ENCODE peak calls at places on chromosomes 2 and 18, in six cellular contexts. C is spleen; X is GM23248; N is fibroblast of lung; V is naive thymus-derived CD4-positive, alpha-beta T cell; R is NT2/D1. B is an unnamed sample. For H3K4me1, the result is how much of the 10 kb centered on the place peaks cover.

GRCh38 chr2:38610851-38611801 is 8.4 kb upstream of the HNRNPLL start:
- DNase-seq in V (no peak), R (no peak), X (peak), C (no peak), N (peak), B (no peak)

GRCh38 chr2:69965756-69966447 is 4.5 kb upstream of the ASPRV1 start:
- DNase-seq in R (no peak), X (no peak), V (no peak), N (no peak), C (no peak), B (no peak)

GRCh38 chr2:112031916-112032582 is 23.0 kb upstream of the TMEM87B start:
- DNase-seq in V (no peak), N (no peak), C (no peak), R (no peak), X (peak), B (no peak)

GRCh38 chr2:232444409-232445148 is 11.4 kb upstream of the ALPI start:
- DNase-seq in V (peak), C (no peak), R (no peak), N (peak), X (peak), B (no peak)

GRCh38 chr2:43024515-43024962 is 201.9 kb downstream of the ZFP36L2 start:
- DNase-seq in C (peak), N (peak), V (peak), R (peak), X (peak), B (peak)

GRCh38 chr18:79575891-79576685 is 103.5 kb upstream of the CTDP1 start:
- DNase-seq in C (peak), N (peak), V (no peak), X (peak), R (no peak), B (no peak)

GRCh38 chr18:25109484-25109883 is 242.5 kb downstream of the ZNF521 start:
- DNase-seq in X (no peak), V (no peak), R (no peak), N (peak), C (no peak), B (no peak)

GRCh38 chr2:118062048-118062447 is 26.2 kb upstream of the INSIG2 start:
- DNase-seq in R (no peak), N (no peak), X (peak), C (no peak), V (no peak), B (no peak)

GRCh38 chr2:137675584-137676327 is 288.5 kb upstream of the HNMT start:
- DNase-seq in C (no peak), R (no peak), X (no peak), V (no peak), N (no peak), B (no peak)

GRCh38 chr2:138942466-138942865 is 162.3 kb upstream of the NXPH2 start:
- DNase-seq in X (no peak), N (no peak), V (no peak), R (peak), C (no peak), B (no peak)

GRCh38 chr2:230069418-230069817 is 694 bp upstream of the SLC16A14 start:
- DNase-seq in N (no peak), V (no peak), X (no peak), R (no peak), C (no peak), B (no peak)

GRCh38 chr18:22032392-22032961 is 136.9 kb upstream of the GATA6 start:
- DNase-seq in V (no peak), X (peak), N (peak), C (no peak), R (no peak), B (no peak)

GRCh38 chr18:9613550-9614400 is 584 bp downstream of the PPP4R1 start:
- DNase-seq in R (no peak), X (peak), N (peak), V (peak), C (peak), B (no peak)

GRCh38 chr2:218290316-218291261 is 1.7 kb downstream of the TMBIM1 start:
- DNase-seq in X (peak), R (no peak), N (no peak), V (peak), C (peak), B (no peak)

GRCh38 chr2:69659349-69659748 is 15.8 kb upstream of the AAK1 start:
- DNase-seq in V (no peak), X (no peak), C (no peak), R (no peak), N (no peak), B (no peak)

GRCh38 chr2:226673314-226673723 is 126.3 kb downstream of the IRS1 start:
- DNase-seq in X (peak), V (no peak), R (no peak), N (peak), C (no peak), B (no peak)

GRCh38 chr2:138948070-138948539 is 167.9 kb upstream of the NXPH2 start:
- DNase-seq in C (no peak), N (peak), V (no peak), X (peak), R (no peak), B (no peak)

GRCh38 chr2:20184067-20184938 is 40.6 kb downstream of the SDC1 start:
- DNase-seq in X (peak), C (peak), N (peak), R (no peak), V (no peak), B (no peak)

GRCh38 chr2:30268296-30268871 is 37.0 kb downstream of the LBH start:
- DNase-seq in N (no peak), V (no peak), R (no peak), X (no peak), C (no peak), B (no peak)

GRCh38 chr2:30266705-30267104 is 35.4 kb downstream of the LBH start:
- DNase-seq in N (no peak), V (no peak), X (no peak), R (no peak), C (peak), B (no peak)

GRCh38 chr2:30266051-30266621 is 34.8 kb downstream of the LBH start:
- DNase-seq in R (no peak), N (peak), C (peak), X (peak), V (peak), B (no peak)

GRCh38 chr2:30267576-30267975 is 36.2 kb downstream of the LBH start:
- DNase-seq in N (no peak), X (no peak), C (no peak), R (no peak), V (no peak), B (no peak)

DNA sequence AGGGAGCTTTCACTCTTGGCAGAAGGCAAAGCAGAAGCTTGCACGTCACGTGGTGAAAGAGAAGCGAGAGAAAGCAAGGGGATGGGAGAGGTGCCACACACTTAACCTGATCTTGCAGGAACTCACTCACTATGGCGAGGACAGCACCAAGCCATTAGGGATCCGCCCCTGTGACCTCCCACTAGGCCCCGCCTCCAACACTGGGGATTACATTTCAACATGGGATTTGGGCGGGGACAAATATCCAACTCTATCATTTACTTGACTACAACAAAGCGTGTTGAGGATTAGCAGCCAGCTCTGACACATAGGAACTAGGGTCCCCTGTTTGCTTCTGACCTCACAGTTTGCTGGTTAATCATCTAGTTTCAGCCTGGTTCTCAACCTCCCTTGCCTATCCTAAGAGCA is 35.8 kb downstream of the LBH start:
- DNase-seq in N (no peak), X (no peak), C (peak), R (no peak), V (no peak), B (no peak)
- H3K4me1 ChIP-seq in N (under half), X (under half), C (half or more), R (under half), V (half or more), B (under half)

DNA sequence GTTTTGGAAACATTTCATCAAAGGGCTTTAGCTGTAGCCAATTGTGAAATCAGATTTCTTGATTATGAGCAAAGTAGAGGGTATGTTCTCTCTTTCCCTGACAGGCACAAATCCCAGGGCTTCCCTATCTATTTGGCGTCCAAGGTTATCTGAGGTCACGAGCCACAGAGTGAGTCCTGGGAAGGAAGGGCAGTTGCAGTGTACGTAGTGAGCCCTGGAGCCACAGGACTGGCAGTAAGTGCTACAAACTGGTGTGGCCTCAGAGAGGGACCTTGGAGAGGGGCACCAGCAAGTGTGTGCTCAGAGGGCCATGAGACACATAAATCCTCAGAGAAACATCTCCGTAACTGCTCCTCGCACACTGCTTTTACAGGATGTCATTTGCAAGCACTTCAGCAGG is 115.6 kb upstream of the SH3BP4 start:
- DNase-seq in V (no peak), R (no peak), C (no peak), N (no peak), X (no peak), B (no peak)
- H3K4me1 ChIP-seq in V (under half), R (under half), C (under half), N (under half), X (under half), B (under half)

GRCh38 chr18:35220424-35220823 is 20.4 kb upstream of the ZNF397 start:
- DNase-seq in R (no peak), X (no peak), N (no peak), C (no peak), V (no peak), B (no peak)
- H3K4me1 ChIP-seq in R (under half), X (under half), N (under half), C (under half), V (under half), B (under half)

GRCh38 chr2:96856776-96857673 is 791 bp downstream of the ANKRD39 start:
- DNase-seq in R (no peak), X (peak), N (no peak), C (no peak), V (peak), B (no peak)

GRCh38 chr2:96860065-96861029 is 2.5 kb upstream of the ANKRD39 start:
- DNase-seq in X (no peak), R (no peak), V (peak), N (no peak), C (peak), B (no peak)

GRCh38 chr2:96859681-96860064 is 1.9 kb upstream of the ANKRD39 start:
- DNase-seq in V (no peak), N (no peak), X (no peak), C (no peak), R (no peak), B (no peak)

GRCh38 chr2:96861074-96861473 is 3.3 kb upstream of the ANKRD39 start:
- DNase-seq in V (no peak), X (no peak), C (peak), N (no peak), R (no peak), B (no peak)

DNA sequence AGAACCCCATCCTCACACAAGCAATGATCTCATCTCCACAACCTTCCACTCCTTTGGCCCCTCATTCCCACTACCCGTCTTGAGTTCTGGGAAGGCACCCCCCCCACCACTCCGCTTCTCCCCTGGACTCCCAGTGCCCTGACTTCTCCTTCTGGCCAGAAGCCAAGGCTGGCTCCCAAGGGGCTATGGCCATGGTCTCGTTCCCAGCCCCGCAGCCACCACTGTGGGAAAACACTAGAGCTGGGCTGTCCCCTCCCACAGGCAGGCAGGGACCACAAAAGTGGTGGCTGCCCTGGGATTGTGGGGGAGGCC is 1.5 kb upstream of the ANKRD39 start:
- DNase-seq in V (no peak), X (no peak), N (no peak), R (no peak), C (peak), B (no peak)
- H3K4me1 ChIP-seq in V (under half), X (under half), N (under half), R (under half), C (half or more), B (under half)

DNA sequence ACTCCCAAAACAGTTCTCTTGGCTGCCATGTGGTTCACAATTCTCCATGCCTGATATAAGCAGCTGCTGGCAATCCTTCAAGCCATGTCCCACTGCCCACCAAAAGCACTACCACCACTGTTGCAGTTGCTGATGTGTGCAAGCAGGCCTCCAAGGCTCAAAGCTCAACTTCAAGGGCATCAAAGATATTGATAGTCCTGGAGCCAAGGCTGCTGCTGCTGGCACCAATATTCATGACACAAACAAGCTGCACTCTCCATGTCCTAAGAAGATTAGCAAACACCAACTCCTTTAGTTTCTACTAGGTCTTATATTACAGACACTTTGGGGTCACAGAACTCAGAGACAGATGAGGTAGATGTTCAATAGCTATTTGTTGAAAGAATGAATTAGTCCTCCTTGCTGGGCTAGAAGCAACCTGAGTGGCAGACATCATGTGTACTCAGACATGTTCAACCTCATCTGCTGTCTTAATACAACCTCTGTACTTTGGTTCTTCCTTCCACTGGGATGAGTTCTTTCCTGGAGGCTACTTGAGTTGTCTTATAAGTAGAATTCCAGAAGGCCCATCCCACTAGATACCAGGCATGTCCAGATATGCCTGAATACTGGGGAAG is 104.5 kb upstream of the UGP2 start:
- DNase-seq in V (no peak), C (no peak), R (no peak), X (peak), N (no peak), B (no peak)
- H3K4me1 ChIP-seq in V (under half), C (under half), R (under half), X (half or more), N (under half), B (under half)

GRCh38 chr18:70294471-70295191 is 5.8 kb downstream of the SOCS6 start:
- DNase-seq in R (no peak), C (no peak), N (no peak), X (no peak), V (no peak), B (no peak)

GRCh38 chr18:70291295-70291574 is 2.4 kb downstream of the SOCS6 start:
- DNase-seq in V (no peak), C (no peak), N (no peak), X (no peak), R (no peak), B (no peak)

GRCh38 chr18:70292628-70293027 is 3.8 kb downstream of the SOCS6 start:
- DNase-seq in C (no peak), V (no peak), X (no peak), R (no peak), N (no peak), B (no peak)

GRCh38 chr18:70295192-70295522 is 6.3 kb downstream of the SOCS6 start:
- DNase-seq in X (no peak), R (no peak), N (no peak), V (no peak), C (no peak), B (no peak)

DNA sequence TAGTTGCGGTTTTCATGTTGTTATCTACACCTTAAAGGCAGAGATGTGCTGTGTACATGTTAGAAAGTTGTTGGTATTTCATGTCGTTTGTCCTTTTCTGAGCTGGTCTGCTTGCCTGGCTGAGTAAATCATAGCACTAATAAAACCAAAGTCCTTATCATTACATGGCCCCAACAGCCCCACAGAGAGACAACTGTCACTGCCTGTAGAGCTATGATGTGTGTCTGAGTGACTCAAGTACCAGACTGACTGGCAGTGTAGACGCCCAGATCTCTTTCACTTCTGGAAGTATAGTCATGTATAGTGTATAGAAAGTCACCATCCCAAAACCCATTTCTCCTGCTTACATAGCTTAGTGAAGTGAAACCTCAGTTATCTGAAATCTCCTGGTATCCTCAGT is 4.3 kb downstream of the SOCS6 start:
- DNase-seq in R (no peak), X (no peak), C (no peak), N (no peak), V (no peak), B (no peak)
- H3K4me1 ChIP-seq in R (under half), X (half or more), C (under half), N (under half), V (under half), B (half or more)

DNA sequence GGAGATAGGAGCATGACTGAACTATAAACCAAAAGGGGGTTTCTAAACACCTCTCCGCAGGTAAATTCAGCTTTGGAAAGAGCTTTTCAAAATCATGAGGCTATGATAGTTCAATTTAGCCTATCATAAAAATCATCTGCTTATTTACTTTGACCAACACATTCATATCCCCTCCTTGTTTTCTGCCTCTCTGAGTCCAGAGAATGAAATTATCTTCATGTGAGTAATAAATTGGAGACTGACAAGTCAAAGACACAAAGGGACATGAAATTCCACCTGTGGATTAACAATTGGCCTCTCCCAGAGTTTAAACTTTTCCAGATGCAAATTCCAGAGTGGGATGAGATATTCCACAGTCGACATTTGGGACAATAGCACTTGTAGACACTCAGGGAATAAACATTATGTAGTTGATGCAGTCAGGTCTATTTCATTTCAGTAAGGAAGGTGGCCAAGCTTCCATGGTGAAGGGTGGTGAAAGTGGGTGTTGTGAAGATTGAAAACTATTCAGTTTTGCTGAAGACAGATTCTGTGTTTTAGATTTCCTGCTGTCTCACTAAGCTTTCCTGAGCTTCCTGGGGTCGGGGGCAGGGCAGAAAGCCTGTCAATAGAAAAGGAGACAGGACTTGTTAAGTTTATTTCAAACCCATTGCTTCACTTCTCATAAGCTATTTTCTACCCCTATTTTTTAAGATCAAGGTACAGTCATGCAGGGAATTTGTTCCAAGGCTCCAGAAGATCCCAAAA is 84.6 kb downstream of the CDC42EP3 start:
- DNase-seq in N (no peak), R (no peak), X (peak), C (no peak), V (no peak), B (no peak)
- H3K4me1 ChIP-seq in N (under half), R (under half), X (half or more), C (half or more), V (under half), B (half or more)

DNA sequence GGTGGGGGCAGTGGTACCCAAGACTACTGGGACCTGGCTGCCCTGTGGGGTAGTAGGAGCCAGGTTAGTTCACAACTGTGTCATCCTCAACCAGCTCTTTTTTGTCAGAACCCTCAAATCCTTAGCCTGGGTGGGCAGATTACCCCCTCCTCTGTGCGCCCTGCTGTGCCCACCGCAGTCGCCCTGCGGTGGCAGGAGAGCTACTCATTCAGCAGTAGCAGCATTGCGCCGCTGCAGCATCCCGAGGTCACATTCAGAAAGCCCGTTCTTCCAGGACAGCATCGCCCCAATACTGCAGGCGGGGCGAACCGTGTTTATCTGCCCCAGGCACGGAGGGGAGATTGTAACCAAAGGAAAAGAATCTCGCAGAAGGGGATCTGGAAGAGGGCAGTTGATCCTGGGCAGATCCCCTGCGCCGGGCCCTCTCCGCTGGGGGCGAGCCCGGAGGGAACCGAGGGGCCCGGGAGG is 13.0 kb downstream of the POU3F3 start:
- DNase-seq in X (no peak), N (no peak), R (no peak), C (no peak), V (no peak), B (no peak)
- H3K4me1 ChIP-seq in X (under half), N (under half), R (under half), C (under half), V (under half), B (under half)

GRCh38 chr2:179107179-179107541 is 57.2 kb upstream of the CCDC141 start:
- DNase-seq in N (no peak), X (no peak), V (no peak), R (no peak), C (no peak), B (no peak)

GRCh38 chr2:179106342-179107178 is 56.6 kb upstream of the CCDC141 start:
- DNase-seq in V (no peak), C (no peak), R (peak), N (peak), X (peak), B (peak)

GRCh38 chr2:179104736-179105135 is 54.8 kb upstream of the CCDC141 start:
- DNase-seq in V (no peak), X (peak), C (no peak), R (no peak), N (peak), B (no peak)

GRCh38 chr2:179107737-179108136 is 57.8 kb upstream of the CCDC141 start:
- DNase-seq in V (no peak), X (peak), N (peak), C (no peak), R (no peak), B (no peak)
- H3K4me1 ChIP-seq in V (under half), X (under half), N (under half), C (under half), R (under half), B (under half)